ENCODE peak calls at places on chromosomes 16 and 17, in four cellular contexts. E is right lobe of liver, C is transverse colon, J is esophagus squamous epithelium. P is an unnamed sample.

GRCh38 chr17:8185580-8186445 is 4.2 kb downstream of the BORCS6 start:
- DNase-seq in E (peak), C (peak), J (no peak), P (peak)

GRCh38 chr17:53949473-53950090 is 126.9 kb downstream of the KIF2B start:
- DNase-seq in E (no peak), C (no peak), J (no peak), P (no peak)

GRCh38 chr16:21161211-21161610 is 2.7 kb downstream of the LDAF1 start:
- DNase-seq in E (no peak), C (no peak), J (no peak), P (no peak)

GRCh38 chr17:5533486-5534315 is 47.3 kb downstream of the MIS12 start:
- DNase-seq in E (no peak), C (no peak), J (no peak), P (no peak)

GRCh38 chr16:54062361-54063346 is 223.9 kb downstream of the IRX3 start:
- DNase-seq in E (no peak), C (no peak), J (no peak), P (no peak)

GRCh38 chr17:81867123-81867951 is 3.8 kb downstream of the ARHGDIA start:
- DNase-seq in E (peak), C (peak), J (no peak), P (no peak)

GRCh38 chr16:74468807-74469511 is 47.7 kb upstream of the CLEC18B start:
- DNase-seq in E (no peak), C (no peak), J (no peak), P (no peak)

GRCh38 chr17:28763804-28764266 is 20.0 kb downstream of the TRAF4 start:
- DNase-seq in E (no peak), C (peak), J (no peak), P (peak)

GRCh38 chr17:40517286-40517662 is 15.9 kb upstream of the TNS4 start:
- DNase-seq in E (no peak), C (no peak), J (no peak), P (no peak)

GRCh38 chr17:40515491-40516041 is 14.1 kb upstream of the TNS4 start:
- DNase-seq in E (no peak), C (no peak), J (no peak), P (no peak)

GRCh38 chr17:40515011-40515410 is 13.6 kb upstream of the TNS4 start:
- DNase-seq in E (no peak), C (no peak), J (no peak), P (no peak)

GRCh38 chr17:40517981-40518380 is 16.6 kb upstream of the TNS4 start:
- DNase-seq in E (no peak), C (no peak), J (no peak), P (no peak)

DNA sequence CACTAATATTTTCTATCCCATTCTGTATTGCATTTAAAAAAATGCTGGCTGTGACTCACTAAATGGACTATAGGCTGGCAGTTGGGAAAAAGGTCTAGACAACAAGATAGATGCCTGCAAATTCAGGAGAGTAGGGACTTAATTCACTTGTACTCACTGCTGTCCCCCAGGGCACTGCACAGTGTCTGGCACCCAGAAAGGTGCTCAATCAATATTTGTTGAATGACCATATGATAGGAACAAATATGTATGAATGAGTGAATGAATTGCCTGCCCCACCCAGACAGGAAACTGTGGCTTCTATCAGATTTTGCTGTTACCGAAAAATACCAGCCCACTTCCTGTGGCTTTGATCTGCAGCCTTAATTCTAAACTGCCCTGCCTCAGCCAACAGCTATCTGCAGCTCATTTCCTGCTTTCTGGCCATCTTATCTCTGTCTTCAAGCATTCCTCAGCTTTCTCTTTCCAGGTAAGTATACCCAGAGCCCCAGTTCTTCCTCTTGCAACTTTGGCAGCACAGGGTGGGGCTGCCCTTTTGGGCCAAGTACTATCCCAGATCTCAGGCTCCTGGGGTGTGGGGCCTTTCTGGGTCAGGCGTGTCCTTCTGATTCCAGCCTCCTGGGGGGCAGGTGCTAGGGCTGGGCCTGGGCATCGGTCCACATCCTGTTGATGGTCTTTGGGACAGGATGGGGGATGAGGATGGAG is 15.3 kb upstream of the TNS4 start:
- DNase-seq in E (no peak), C (peak), J (no peak), P (no peak)
- TF ChIP-seq POLR2A in E (no peak), C (no peak), J (no peak), P (no peak)

GRCh38 chr17:38798614-38799500 is 499 bp downstream of the PIP4K2B start:
- DNase-seq in E (peak), C (peak), J (peak), P (no peak)

GRCh38 chr17:38797091-38797490 is 2.3 kb downstream of the PIP4K2B start:
- DNase-seq in E (no peak), C (no peak), J (no peak), P (no peak)

GRCh38 chr17:38797828-38798227 is 1.5 kb downstream of the PIP4K2B start:
- DNase-seq in E (no peak), C (no peak), J (no peak), P (no peak)

GRCh38 chr17:38799501-38800236 is at the start of gene PIP4K2B:
- DNase-seq in E (peak), C (peak), J (peak), P (peak)

GRCh38 chr17:38800237-38800760 is 943 bp upstream of the PIP4K2B start:
- DNase-seq in E (no peak), C (no peak), J (no peak), P (no peak)
- H3K4me3 ChIP-seq in E (peak), C (peak), J (peak), P (peak)

GRCh38 chr16:29699324-29700219 is 20.6 kb downstream of the QPRT start:
- DNase-seq in E (no peak), C (no peak), J (no peak), P (no peak)

GRCh38 chr16:29705030-29705429 is 26.1 kb downstream of the QPRT start:
- DNase-seq in E (no peak), C (no peak), J (no peak), P (no peak)

GRCh38 chr16:29701214-29701555 is 22.2 kb downstream of the QPRT start:
- DNase-seq in E (peak), C (no peak), J (no peak), P (no peak)

GRCh38 chr16:29700253-29700987 is 21.4 kb downstream of the QPRT start:
- DNase-seq in E (peak), C (peak), J (no peak), P (peak)

DNA sequence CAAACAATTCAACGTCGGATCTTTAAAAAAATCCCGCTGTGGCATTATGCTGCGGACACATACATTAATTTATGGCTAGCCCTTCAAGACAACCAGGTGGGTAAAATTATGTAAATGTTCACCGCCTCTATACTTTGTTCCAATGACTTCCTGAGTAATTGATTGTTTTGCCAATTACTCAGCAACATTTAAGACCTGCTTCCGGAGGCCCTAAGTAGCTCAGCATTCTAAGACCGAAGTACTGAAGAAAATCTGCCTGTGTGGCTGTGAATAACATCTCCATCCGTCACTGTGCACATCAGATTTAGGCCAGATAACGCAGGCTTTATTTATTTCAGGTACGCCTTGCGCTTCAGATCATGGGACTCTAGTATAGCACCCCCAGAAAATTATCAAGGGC is 23.3 kb downstream of the QPRT start:
- DNase-seq in E (no peak), C (no peak), J (no peak), P (no peak)
- H3K27ac ChIP-seq in E (no peak), C (peak), J (no peak), P (no peak)

GRCh38 chr17:996554-997344 is at the start of gene TIMM22:
- DNase-seq in E (peak), C (peak), J (peak), P (peak)
- TF ChIP-seq POLR2A in E (peak), C (peak), J (no peak), P (peak)

GRCh38 chr17:73090396-73091202 is 1.9 kb downstream of the SLC39A11 start:
- DNase-seq in E (no peak), C (no peak), J (no peak), P (no peak)

GRCh38 chr17:73091410-73091769 is 1.1 kb downstream of the SLC39A11 start:
- DNase-seq in E (no peak), C (no peak), J (no peak), P (no peak)

GRCh38 chr17:73091770-73092517 is 544 bp downstream of the SLC39A11 start:
- DNase-seq in E (peak), C (peak), J (no peak), P (peak)

GRCh38 chr17:73093286-73093685 is 798 bp upstream of the SLC39A11 start:
- DNase-seq in E (no peak), C (no peak), J (no peak), P (no peak)

DNA sequence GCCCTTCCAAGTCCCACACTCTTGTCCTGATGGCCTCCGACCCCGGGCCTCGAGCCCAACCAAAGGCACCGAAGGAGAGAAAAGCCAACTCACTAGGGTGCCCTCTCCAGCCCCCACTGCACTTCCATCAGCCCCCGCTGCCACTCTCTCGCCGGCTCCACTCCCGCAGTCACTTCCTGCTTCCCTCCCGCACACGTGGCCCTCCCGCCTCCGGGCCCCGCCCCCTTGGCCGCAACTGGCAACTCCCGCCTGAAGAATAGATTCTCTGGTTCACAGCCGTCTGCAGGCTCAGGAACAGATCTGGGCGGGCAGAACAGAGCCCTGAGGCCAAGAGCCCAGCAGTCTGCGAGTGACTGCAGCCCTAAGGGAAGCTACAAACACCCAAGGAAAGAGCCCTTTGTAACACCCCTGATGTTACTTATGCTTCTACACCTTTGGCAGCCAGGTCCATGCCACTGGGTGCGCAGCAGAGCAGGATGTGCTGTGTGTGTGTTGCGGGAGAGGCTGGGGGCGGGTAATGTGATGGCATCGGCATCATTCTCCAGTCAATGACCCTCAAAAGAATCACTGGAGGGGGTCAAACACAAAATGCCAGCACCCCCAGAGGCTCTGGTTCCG is at the start of gene SLC39A11:
- DNase-seq in E (peak), C (peak), J (peak), P (peak)
- H3K4me3 ChIP-seq in E (peak), C (peak), J (peak), P (peak)